ENCODE peak calls at places on chromosomes 6 and 20, in four cellular contexts. H is aorta, V is A549, K is mesendoderm. P is an unnamed sample.

GRCh38 chr6:158645064-158646022 is 800 bp upstream of the DYNLT1 start:
- DNase-seq in H (peak; percentile 2), V (no peak), K (no peak), P (no peak)

GRCh38 chr20:35515949-35516645 is 13.4 kb downstream of the C20orf173 start:
- DNase-seq in H (no peak), V (peak; percentile 29), K (no peak), P (no peak)

GRCh38 chr6:20217476-20217855 is 5.2 kb upstream of the MBOAT1 start:
- DNase-seq in H (no peak), K (no peak), V (no peak), P (no peak)

GRCh38 chr6:13733178-13733851 is 21.7 kb upstream of the RANBP9 start:
- DNase-seq in K (peak; percentile 7), V (peak; percentile 26), H (no peak), P (peak; percentile 77)

GRCh38 chr6:83055366-83055964 is 10.2 kb downstream of the UBE3D start:
- DNase-seq in H (no peak), K (peak; percentile 56), V (peak; percentile 17), P (no peak)

GRCh38 chr6:155528982-155529453 is 73.4 kb upstream of the NOX3 start:
- DNase-seq in H (no peak), K (peak; percentile 28), V (peak; percentile 54), P (no peak)

GRCh38 chr20:61303675-61304074 is 51.6 kb downstream of the CDH4 start:
- DNase-seq in V (no peak), K (no peak), H (no peak), P (no peak)

GRCh38 chr20:57089701-57090144 is 176.7 kb downstream of the BMP7 start:
- DNase-seq in H (peak; percentile 83), K (peak; percentile 74), V (peak; percentile 61), P (no peak)

GRCh38 chr20:34367155-34367554 is 4.1 kb downstream of the ITCH start:
- DNase-seq in V (no peak), H (no peak), K (no peak), P (no peak)

GRCh38 chr20:957544-957943 is 41.4 kb upstream of the ANGPT4 start:
- DNase-seq in V (peak; percentile 41), K (no peak), H (no peak), P (no peak)

GRCh38 chr6:44829811-44830210 is 442.3 kb downstream of the CDC5L start:
- DNase-seq in V (no peak), K (no peak), H (no peak), P (no peak)

GRCh38 chr20:25504366-25505135 is 80.8 kb downstream of the NINL start:
- DNase-seq in V (no peak), H (no peak), K (no peak), P (no peak)

GRCh38 chr6:153074761-153075160 is 56.3 kb downstream of the RGS17 start:
- DNase-seq in K (no peak), V (no peak), H (no peak), P (no peak)

GRCh38 chr6:15320683-15321082 is 74.8 kb downstream of the JARID2 start:
- DNase-seq in H (no peak), K (no peak), V (peak; percentile 36), P (no peak)

GRCh38 chr20:4661191-4661590 is 60.5 kb upstream of the PRND start:
- DNase-seq in H (no peak), V (no peak), K (no peak), P (no peak)

GRCh38 chr6:118980063-118980462 is 45.1 kb upstream of the MCM9 start:
- DNase-seq in H (no peak), V (peak; percentile 1), K (peak; percentile 13), P (no peak)

GRCh38 chr6:163406320-163406719 is 8.2 kb upstream of the QKI start:
- DNase-seq in K (no peak), V (no peak), H (no peak), P (no peak)

GRCh38 chr20:25321262-25321831 is 69.3 kb downstream of the ABHD12 start:
- DNase-seq in V (no peak), K (no peak), H (no peak), P (peak; percentile 32)

GRCh38 chr20:59173938-59174496 is 10.4 kb downstream of the ZNF831 start:
- DNase-seq in H (no peak), K (no peak), V (no peak), P (peak; percentile 55)

GRCh38 chr20:54123587-54124180 is 50.1 kb downstream of the CYP24A1 start:
- DNase-seq in V (peak; percentile 100), K (peak; percentile 99), H (no peak), P (no peak)

GRCh38 chr20:15278041-15278440 is 940.6 kb upstream of the FLRT3 start:
- DNase-seq in V (no peak), K (no peak), H (no peak), P (no peak)

GRCh38 chr6:16148498-16148897 is 19.6 kb downstream of the MYLIP start:
- DNase-seq in V (peak; percentile 26), H (no peak), K (peak; percentile 82), P (no peak)

GRCh38 chr6:134351615-134352474 is 33.9 kb upstream of the SGK1 start:
- DNase-seq in V (no peak), H (no peak), K (peak; percentile 8), P (no peak)

GRCh38 chr6:3393796-3394195 is 63.1 kb downstream of the SLC22A23 start:
- DNase-seq in V (no peak), H (no peak), K (no peak), P (no peak)

GRCh38 chr6:130781557-130781956 is 45.6 kb upstream of the SMLR1 start:
- DNase-seq in H (no peak), V (no peak), K (no peak), P (no peak)

GRCh38 chr6:10316327-10316726 is 98.5 kb downstream of the TFAP2A start:
- DNase-seq in V (no peak), K (no peak), H (no peak), P (no peak)

GRCh38 chr6:166484863-166485262 is 101.6 kb downstream of the RAMACL start:
- DNase-seq in H (peak; percentile 38), V (no peak), K (no peak), P (no peak)

GRCh38 chr20:25867776-25868649 is 171.4 kb upstream of the ZNF337 start:
- DNase-seq in H (peak; percentile 94), K (peak; percentile 70), V (peak; percentile 78), P (peak; percentile 87)

GRCh38 chr6:169725270-169726048 is 1.2 kb upstream of the PHF10 start:
- DNase-seq in K (peak; percentile 80), H (peak; percentile 87), V (peak; percentile 78), P (peak; percentile 83)

GRCh38 chr6:109304284-109305015 is 77.8 kb downstream of the CD164 start:
- DNase-seq in V (no peak), K (peak; percentile 62), H (no peak), P (no peak)

DNA sequence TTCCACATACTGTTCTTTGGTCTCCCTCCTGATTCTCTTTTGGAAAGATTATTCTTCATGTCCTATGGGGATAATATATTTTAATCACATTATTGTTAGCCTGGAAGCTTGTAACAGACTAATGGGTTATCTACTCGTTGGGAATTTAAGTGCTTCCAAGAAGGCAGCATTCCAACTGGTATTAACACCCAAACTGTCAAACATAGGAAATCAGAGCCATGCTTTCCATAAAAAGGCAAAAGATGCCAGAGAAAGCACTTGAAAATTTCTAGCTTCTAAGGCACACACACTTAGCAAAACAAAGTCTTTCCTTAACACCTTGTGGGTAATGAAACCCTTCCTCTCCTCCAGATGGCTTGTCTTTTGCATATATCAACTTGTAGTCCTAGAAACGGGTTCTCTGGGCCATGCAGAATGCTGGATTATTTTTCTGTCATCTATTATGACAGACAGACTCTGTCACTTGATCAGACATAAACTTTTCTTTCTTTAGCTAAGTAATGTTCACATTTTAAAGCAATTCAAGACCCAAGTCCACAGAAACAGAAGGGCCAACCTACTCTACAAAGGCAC is 41.5 kb downstream of the B4GALT5 start:
- DNase-seq in H (no peak), V (no peak), K (no peak), P (no peak)
- H3K4me1 ChIP-seq in H (peaks cover 10% of the 10 kb centered on the region), V (peaks cover 94% of the 10 kb centered on the region), K (peaks cover 23% of the 10 kb centered on the region), P (peaks cover 66% of the 10 kb centered on the region)

GRCh38 chr6:41470341-41471063 is 75.7 kb upstream of the FOXP4 start:
- DNase-seq in V (no peak), H (peak; percentile 97), K (peak; percentile 81), P (peak; percentile 86)
- H3K27ac ChIP-seq in V (no peak overlapping the region), H (no peak overlapping the region), K (no peak overlapping the region), P (no peak overlapping the region)

DNA sequence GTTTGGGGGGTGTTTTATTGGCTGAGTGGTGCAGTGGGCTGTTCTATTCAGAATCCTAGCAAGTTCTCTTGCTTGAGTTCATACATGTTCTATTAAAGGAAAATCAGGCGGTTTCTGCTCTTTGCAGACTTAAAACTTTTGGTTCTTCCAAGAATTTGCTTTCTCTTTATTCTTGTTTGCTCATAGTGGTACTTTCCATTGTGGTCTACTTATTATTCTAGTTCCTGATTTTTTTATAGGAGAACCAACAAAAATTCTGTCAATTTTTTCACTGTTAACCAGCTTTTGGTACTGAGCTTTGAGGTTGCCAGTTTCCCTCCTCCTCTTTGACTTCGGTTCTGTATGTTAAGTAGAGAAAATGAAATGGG is 6.7 kb downstream of the AFDN start:
- DNase-seq in K (no peak), H (no peak), V (no peak), P (no peak)
- H3K4me1 ChIP-seq in K (peaks cover 8% of the 10 kb centered on the region), H (no peaks in the 10 kb centered on the region), V (peaks cover 41% of the 10 kb centered on the region), P (no peaks in the 10 kb centered on the region)

GRCh38 chr6:53464942-53465460 is 79.9 kb downstream of the GCLC start:
- DNase-seq in V (no peak), K (no peak), H (no peak), P (no peak)
- H3K27ac ChIP-seq in V (peak overlapping the region; percentile 24), K (no peak overlapping the region), H (no peak overlapping the region), P (no peak overlapping the region)